ENCODE peak calls at places on chromosomes 3 and 15, in nine cellular contexts. One of them, this sample, is unnamed.

GRCh38 chr15:89129123-89129815 is 41.0 kb downstream of the ABHD2 start:
- DNase-seq in neural crest cell: peak; percentile 9
- DNase-seq in endothelial cell: peak; percentile 51
- DNase-seq in Calu3: peak; percentile 78
- DNase-seq in mesothelial cell of epicardium: peak; percentile 44
- DNase-seq in A549: peak; percentile 68
- DNase-seq in WERI-Rb-1: peak; percentile 57
- DNase-seq in K562: peak; percentile 60
- DNase-seq in choroid plexus epithelial cell: peak; percentile 52
- DNase-seq in this sample: peak; percentile 46

GRCh38 chr3:110343376-110343775 is 728.2 kb upstream of the NECTIN3 start:
- DNase-seq in WERI-Rb-1: peak; percentile 40
- DNase-seq in mesothelial cell of epicardium: no peak
- DNase-seq in K562: no peak
- DNase-seq in choroid plexus epithelial cell: peak; percentile 40
- DNase-seq in neural crest cell: no peak
- DNase-seq in endothelial cell: no peak
- DNase-seq in A549: peak; percentile 4
- DNase-seq in Calu3: peak; percentile 56
- DNase-seq in this sample: peak; percentile 58

GRCh38 chr15:71807691-71808091 is 2.7 kb upstream of the NR2E3 start:
- DNase-seq in Calu3: no peak
- DNase-seq in endothelial cell: no peak
- DNase-seq in neural crest cell: no peak
- DNase-seq in choroid plexus epithelial cell: peak; percentile 45
- DNase-seq in A549: no peak
- DNase-seq in WERI-Rb-1: no peak
- DNase-seq in K562: no peak
- DNase-seq in mesothelial cell of epicardium: no peak
- DNase-seq in this sample: peak; percentile 23

GRCh38 chr15:85579011-85579701 is 198.8 kb downstream of the AKAP13 start:
- DNase-seq in mesothelial cell of epicardium: no peak
- DNase-seq in K562: no peak
- DNase-seq in endothelial cell: peak; percentile 21
- DNase-seq in A549: no peak
- DNase-seq in choroid plexus epithelial cell: no peak
- DNase-seq in WERI-Rb-1: peak; percentile 35
- DNase-seq in Calu3: peak; percentile 37
- DNase-seq in neural crest cell: no peak
- DNase-seq in this sample: no peak

GRCh38 chr3:27840807-27841594 is 118.9 kb upstream of the EOMES start:
- DNase-seq in Calu3: no peak
- DNase-seq in mesothelial cell of epicardium: no peak
- DNase-seq in endothelial cell: no peak
- DNase-seq in K562: no peak
- DNase-seq in choroid plexus epithelial cell: no peak
- DNase-seq in neural crest cell: no peak
- DNase-seq in A549: no peak
- DNase-seq in WERI-Rb-1: no peak
- DNase-seq in this sample: no peak

GRCh38 chr3:27467545-27467944 is 16.6 kb downstream of the SLC4A7 start:
- DNase-seq in A549: peak; percentile 60
- DNase-seq in choroid plexus epithelial cell: peak; percentile 81
- DNase-seq in Calu3: no peak
- DNase-seq in endothelial cell: no peak
- DNase-seq in K562: peak; percentile 18
- DNase-seq in neural crest cell: no peak
- DNase-seq in mesothelial cell of epicardium: no peak
- DNase-seq in WERI-Rb-1: no peak
- DNase-seq in this sample: peak; percentile 63

GRCh38 chr3:97504463-97504862 is 260.1 kb upstream of the ARL6 start:
- DNase-seq in WERI-Rb-1: no peak
- DNase-seq in mesothelial cell of epicardium: no peak
- DNase-seq in K562: no peak
- DNase-seq in choroid plexus epithelial cell: no peak
- DNase-seq in A549: no peak
- DNase-seq in neural crest cell: no peak
- DNase-seq in endothelial cell: no peak
- DNase-seq in Calu3: no peak
- DNase-seq in this sample: no peak

GRCh38 chr3:15924914-15925313 is 127.1 kb upstream of the ANKRD28 start:
- DNase-seq in endothelial cell: no peak
- DNase-seq in Calu3: no peak
- DNase-seq in mesothelial cell of epicardium: no peak
- DNase-seq in WERI-Rb-1: no peak
- DNase-seq in neural crest cell: no peak
- DNase-seq in A549: no peak
- DNase-seq in K562: no peak
- DNase-seq in choroid plexus epithelial cell: no peak
- DNase-seq in this sample: no peak

GRCh38 chr3:25575001-25575400 is 89.7 kb downstream of the TOP2B start:
- DNase-seq in choroid plexus epithelial cell: no peak
- DNase-seq in neural crest cell: no peak
- DNase-seq in Calu3: no peak
- DNase-seq in endothelial cell: no peak
- DNase-seq in WERI-Rb-1: no peak
- DNase-seq in A549: no peak
- DNase-seq in K562: no peak
- DNase-seq in mesothelial cell of epicardium: no peak
- DNase-seq in this sample: no peak

GRCh38 chr15:70200511-70200991 is 102.8 kb upstream of the TLE3 start:
- DNase-seq in endothelial cell: no peak
- DNase-seq in mesothelial cell of epicardium: no peak
- DNase-seq in neural crest cell: no peak
- DNase-seq in Calu3: no peak
- DNase-seq in choroid plexus epithelial cell: peak; percentile 61
- DNase-seq in A549: no peak
- DNase-seq in WERI-Rb-1: peak; percentile 14
- DNase-seq in K562: no peak
- DNase-seq in this sample: no peak

GRCh38 chr15:70259640-70260066 is 161.9 kb upstream of the TLE3 start:
- DNase-seq in A549: peak; percentile 62
- DNase-seq in choroid plexus epithelial cell: no peak
- DNase-seq in neural crest cell: no peak
- DNase-seq in WERI-Rb-1: peak; percentile 59
- DNase-seq in Calu3: no peak
- DNase-seq in endothelial cell: peak; percentile 30
- DNase-seq in mesothelial cell of epicardium: no peak
- DNase-seq in K562: peak; percentile 34
- DNase-seq in this sample: no peak

GRCh38 chr15:97235285-97235985 is 725.1 kb upstream of the ARRDC4 start:
- DNase-seq in Calu3: peak; percentile 76
- DNase-seq in K562: peak; percentile 57
- DNase-seq in A549: peak; percentile 45
- DNase-seq in mesothelial cell of epicardium: peak; percentile 77
- DNase-seq in endothelial cell: peak; percentile 68
- DNase-seq in neural crest cell: peak; percentile 74
- DNase-seq in choroid plexus epithelial cell: peak; percentile 76
- DNase-seq in WERI-Rb-1: peak; percentile 31
- DNase-seq in this sample: peak; percentile 40

GRCh38 chr3:184040010-184040409 is 8.5 kb downstream of the HTR3D start:
- DNase-seq in neural crest cell: no peak
- DNase-seq in K562: peak; percentile 41
- DNase-seq in choroid plexus epithelial cell: peak; percentile 56
- DNase-seq in WERI-Rb-1: peak; percentile 72
- DNase-seq in A549: peak; percentile 34
- DNase-seq in Calu3: peak; percentile 65
- DNase-seq in mesothelial cell of epicardium: no peak
- DNase-seq in endothelial cell: peak; percentile 28
- DNase-seq in this sample: peak; percentile 24

GRCh38 chr15:60945196-60945595 is 283.9 kb downstream of the RORA start:
- DNase-seq in WERI-Rb-1: no peak
- DNase-seq in K562: no peak
- DNase-seq in mesothelial cell of epicardium: no peak
- DNase-seq in A549: no peak
- DNase-seq in Calu3: no peak
- DNase-seq in choroid plexus epithelial cell: no peak
- DNase-seq in neural crest cell: no peak
- DNase-seq in endothelial cell: no peak
- DNase-seq in this sample: peak; percentile 68

GRCh38 chr3:8416965-8417364 is 84.7 kb upstream of the LMCD1 start:
- DNase-seq in K562: peak; percentile 34
- DNase-seq in neural crest cell: peak; percentile 9
- DNase-seq in WERI-Rb-1: peak; percentile 17
- DNase-seq in choroid plexus epithelial cell: peak; percentile 54
- DNase-seq in Calu3: peak; percentile 34
- DNase-seq in mesothelial cell of epicardium: no peak
- DNase-seq in endothelial cell: no peak
- DNase-seq in A549: no peak
- DNase-seq in this sample: peak; percentile 16

GRCh38 chr3:190169243-190169642 is 48.5 kb upstream of the P3H2 start:
- DNase-seq in WERI-Rb-1: no peak
- DNase-seq in A549: no peak
- DNase-seq in Calu3: no peak
- DNase-seq in K562: no peak
- DNase-seq in neural crest cell: no peak
- DNase-seq in choroid plexus epithelial cell: no peak
- DNase-seq in mesothelial cell of epicardium: no peak
- DNase-seq in endothelial cell: no peak
- DNase-seq in this sample: peak; percentile 22

GRCh38 chr3:154178172-154178571 is 57.0 kb downstream of the ARHGEF26 start:
- DNase-seq in choroid plexus epithelial cell: no peak
- DNase-seq in mesothelial cell of epicardium: no peak
- DNase-seq in WERI-Rb-1: no peak
- DNase-seq in Calu3: no peak
- DNase-seq in K562: no peak
- DNase-seq in neural crest cell: no peak
- DNase-seq in endothelial cell: no peak
- DNase-seq in A549: no peak
- DNase-seq in this sample: no peak

GRCh38 chr15:88878720-88879184 is 16.6 kb downstream of the HAPLN3 start:
- DNase-seq in mesothelial cell of epicardium: peak; percentile 52
- DNase-seq in A549: peak; percentile 87
- DNase-seq in choroid plexus epithelial cell: peak; percentile 66
- DNase-seq in endothelial cell: peak; percentile 73
- DNase-seq in K562: peak; percentile 83
- DNase-seq in Calu3: peak; percentile 73
- DNase-seq in WERI-Rb-1: peak; percentile 81
- DNase-seq in neural crest cell: peak; percentile 44
- DNase-seq in this sample: peak; percentile 34

DNA sequence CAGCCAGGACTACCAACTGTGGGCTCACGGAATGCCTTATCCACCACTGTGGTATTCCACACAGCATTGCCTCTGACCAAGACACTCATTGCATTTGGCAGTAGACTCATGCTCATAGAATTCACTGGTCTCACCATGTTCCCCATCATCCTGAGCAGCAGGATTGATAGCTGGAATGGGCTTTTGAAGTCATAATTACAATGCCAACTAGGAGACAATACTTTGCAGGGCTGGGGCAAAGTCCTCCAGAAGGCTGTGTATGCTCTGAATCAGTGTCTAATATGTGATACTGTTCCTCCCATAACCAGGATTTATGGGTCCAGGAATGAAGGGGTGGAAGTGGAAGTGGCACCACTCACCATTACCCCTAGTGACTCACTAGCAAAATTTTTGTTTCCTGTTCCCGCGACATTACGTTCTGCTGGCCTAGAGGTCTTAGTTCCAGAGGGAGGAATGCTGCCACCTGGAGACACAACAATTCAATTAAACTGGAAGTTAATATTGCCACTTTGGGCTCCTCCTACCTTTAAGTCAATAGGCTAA is 58.6 kb upstream of the CCDC80 start:
- DNase-seq in mesothelial cell of epicardium: no peak
- DNase-seq in endothelial cell: no peak
- DNase-seq in K562: no peak
- DNase-seq in Calu3: peak; percentile 37
- DNase-seq in A549: no peak
- DNase-seq in neural crest cell: no peak
- DNase-seq in WERI-Rb-1: no peak
- DNase-seq in choroid plexus epithelial cell: peak; percentile 49
- DNase-seq in this sample: peak; percentile 46
- TF ChIP-seq CTCF in mesothelial cell of epicardium: no peak
- TF ChIP-seq CTCF in endothelial cell: no peak
- TF ChIP-seq CTCF in K562: no peak
- TF ChIP-seq CTCF in Calu3: no peak
- TF ChIP-seq CTCF in A549: no peak
- TF ChIP-seq CTCF in neural crest cell: no peak
- TF ChIP-seq CTCF in WERI-Rb-1: no peak
- TF ChIP-seq CTCF in choroid plexus epithelial cell: peak; percentile 30
- TF ChIP-seq CTCF in this sample: no peak

GRCh38 chr15:79341361-79341760 is 30.4 kb downstream of the TMED3 start:
- DNase-seq in mesothelial cell of epicardium: no peak
- DNase-seq in endothelial cell: no peak
- DNase-seq in choroid plexus epithelial cell: no peak
- DNase-seq in Calu3: no peak
- DNase-seq in neural crest cell: no peak
- DNase-seq in A549: no peak
- DNase-seq in K562: no peak
- DNase-seq in WERI-Rb-1: no peak
- DNase-seq in this sample: no peak

GRCh38 chr15:79337591-79337990 is 26.7 kb downstream of the TMED3 start:
- DNase-seq in choroid plexus epithelial cell: no peak
- DNase-seq in Calu3: no peak
- DNase-seq in WERI-Rb-1: no peak
- DNase-seq in A549: no peak
- DNase-seq in neural crest cell: no peak
- DNase-seq in mesothelial cell of epicardium: no peak
- DNase-seq in endothelial cell: no peak
- DNase-seq in K562: no peak
- DNase-seq in this sample: no peak

GRCh38 chr15:79339588-79340314 is 28.8 kb downstream of the TMED3 start:
- DNase-seq in choroid plexus epithelial cell: peak; percentile 76
- DNase-seq in Calu3: no peak
- DNase-seq in neural crest cell: no peak
- DNase-seq in endothelial cell: peak; percentile 18
- DNase-seq in WERI-Rb-1: peak; percentile 16
- DNase-seq in mesothelial cell of epicardium: no peak
- DNase-seq in A549: peak; percentile 47
- DNase-seq in K562: peak; percentile 31
- DNase-seq in this sample: peak; percentile 77

GRCh38 chr15:79340315-79340602 is 29.3 kb downstream of the TMED3 start:
- DNase-seq in Calu3: no peak
- DNase-seq in K562: no peak
- DNase-seq in mesothelial cell of epicardium: no peak
- DNase-seq in choroid plexus epithelial cell: no peak
- DNase-seq in A549: no peak
- DNase-seq in WERI-Rb-1: no peak
- DNase-seq in neural crest cell: no peak
- DNase-seq in endothelial cell: no peak
- DNase-seq in this sample: no peak
- TF ChIP-seq CTCF in Calu3: no peak
- TF ChIP-seq CTCF in K562: peak; percentile 10
- TF ChIP-seq CTCF in mesothelial cell of epicardium: peak; percentile 18
- TF ChIP-seq CTCF in choroid plexus epithelial cell: no peak
- TF ChIP-seq CTCF in A549: no peak
- TF ChIP-seq CTCF in WERI-Rb-1: no peak
- TF ChIP-seq CTCF in neural crest cell: no peak
- TF ChIP-seq CTCF in endothelial cell: no peak
- TF ChIP-seq CTCF in this sample: no peak

GRCh38 chr3:23052230-23053019 is 150.7 kb upstream of the UBE2E2 start:
- DNase-seq in choroid plexus epithelial cell: peak; percentile 43
- DNase-seq in neural crest cell: no peak
- DNase-seq in WERI-Rb-1: no peak
- DNase-seq in mesothelial cell of epicardium: no peak
- DNase-seq in endothelial cell: no peak
- DNase-seq in A549: no peak
- DNase-seq in K562: no peak
- DNase-seq in Calu3: no peak
- DNase-seq in this sample: no peak
- TF ChIP-seq CTCF in choroid plexus epithelial cell: peak; percentile 27
- TF ChIP-seq CTCF in neural crest cell: peak; percentile 23
- TF ChIP-seq CTCF in WERI-Rb-1: peak; percentile 19
- TF ChIP-seq CTCF in mesothelial cell of epicardium: no peak
- TF ChIP-seq CTCF in endothelial cell: no peak
- TF ChIP-seq CTCF in A549: no peak
- TF ChIP-seq CTCF in K562: no peak
- TF ChIP-seq CTCF in Calu3: no peak
- TF ChIP-seq CTCF in this sample: no peak

GRCh38 chr3:6779140-6779539 is 81.8 kb upstream of the GRM7 start:
- DNase-seq in Calu3: no peak
- DNase-seq in K562: peak; percentile 18
- DNase-seq in neural crest cell: no peak
- DNase-seq in A549: no peak
- DNase-seq in WERI-Rb-1: no peak
- DNase-seq in endothelial cell: no peak
- DNase-seq in mesothelial cell of epicardium: no peak
- DNase-seq in choroid plexus epithelial cell: no peak
- DNase-seq in this sample: no peak
- TF ChIP-seq CTCF in Calu3: no peak
- TF ChIP-seq CTCF in K562: peak; percentile 44
- TF ChIP-seq CTCF in neural crest cell: no peak
- TF ChIP-seq CTCF in A549: no peak
- TF ChIP-seq CTCF in WERI-Rb-1: peak; percentile 28
- TF ChIP-seq CTCF in endothelial cell: no peak
- TF ChIP-seq CTCF in mesothelial cell of epicardium: no peak
- TF ChIP-seq CTCF in choroid plexus epithelial cell: no peak
- TF ChIP-seq CTCF in this sample: no peak

This sample was measured in fibroblast of the aortic adventitia.